ENCODE peak calls at places on chromosomes 2 and 18, in eight cellular contexts. U is prostate gland, Z is kidney epithelial cell, R is suprapubic skin, C is brain microvascular endothelial cell, M is astrocyte, N is Caco-2, A is GM23338. W is an unnamed sample. For H3K36me3, the result is how much of the 10 kb centered on the place peaks cover.

GRCh38 chr2:18396328-18396727 is 164.1 kb downstream of the RDH14 start:
- DNase-seq in U (no peak), Z (no peak), R (no peak), C (no peak), M (peak), N (no peak), A (no peak), W (no peak)

GRCh38 chr18:7633171-7633570 is 66.1 kb downstream of the PTPRM start:
- DNase-seq in U (no peak), Z (no peak), R (no peak), C (no peak), M (no peak), N (no peak), A (no peak), W (no peak)

GRCh38 chr2:86062043-86062442 is 43.6 kb downstream of the POLR1A start:
- DNase-seq in U (no peak), Z (peak), R (no peak), C (peak), M (peak), N (no peak), A (no peak), W (peak)

GRCh38 chr18:2848145-2848878 is 1.5 kb downstream of the EMILIN2 start:
- DNase-seq in U (no peak), Z (no peak), R (no peak), C (no peak), M (no peak), N (no peak), A (no peak), W (no peak)

GRCh38 chr2:102277202-102277700 is 34.1 kb upstream of the IL1RL1 start:
- DNase-seq in U (no peak), Z (no peak), R (no peak), C (no peak), M (no peak), N (no peak), A (no peak), W (no peak)

GRCh38 chr2:10427568-10427975 is 20.6 kb downstream of the ODC1 start:
- DNase-seq in U (no peak), Z (no peak), R (no peak), C (no peak), M (no peak), N (no peak), A (no peak), W (no peak)

GRCh38 chr2:73436019-73436418 is 50.4 kb downstream of the ALMS1 start:
- DNase-seq in U (no peak), Z (no peak), R (no peak), C (no peak), M (no peak), N (no peak), A (no peak), W (no peak)

GRCh38 chr2:69546646-69547045 is 96.9 kb downstream of the AAK1 start:
- DNase-seq in U (no peak), Z (no peak), R (no peak), C (no peak), M (no peak), N (no peak), A (no peak), W (no peak)

GRCh38 chr18:50674307-50674706 is 114.4 kb downstream of the MAPK4 start:
- DNase-seq in U (no peak), Z (no peak), R (no peak), C (no peak), M (no peak), N (no peak), A (no peak), W (no peak)

GRCh38 chr2:234512884-234513669 is 16.2 kb upstream of the ARL4C start:
- DNase-seq in U (no peak), Z (no peak), R (no peak), C (peak), M (peak), N (no peak), A (no peak), W (no peak)

GRCh38 chr2:3396920-3397559 is 17.5 kb downstream of the TRAPPC12 start:
- DNase-seq in U (no peak), Z (no peak), R (no peak), C (no peak), M (no peak), N (no peak), A (no peak), W (no peak)

GRCh38 chr2:7899241-7899640 is 782.6 kb upstream of the ID2 start:
- DNase-seq in U (no peak), Z (no peak), R (no peak), C (no peak), M (no peak), N (no peak), A (peak), W (no peak)

GRCh38 chr2:46539327-46540276 is 60.2 kb downstream of the TMEM247 start:
- DNase-seq in U (no peak), Z (no peak), R (no peak), C (no peak), M (no peak), N (no peak), A (no peak), W (peak)

GRCh38 chr2:72924353-72925240 is 7.3 kb downstream of the EMX1 start:
- DNase-seq in U (no peak), Z (no peak), R (no peak), C (no peak), M (no peak), N (no peak), A (peak), W (no peak)

GRCh38 chr2:219969508-219969907 is 342.1 kb downstream of the SLC4A3 start:
- DNase-seq in U (no peak), Z (no peak), R (no peak), C (no peak), M (peak), N (no peak), A (no peak), W (peak)

GRCh38 chr18:3985030-3985429 is 470.1 kb downstream of the DLGAP1 start:
- DNase-seq in U (no peak), Z (no peak), R (no peak), C (no peak), M (peak), N (no peak), A (no peak), W (peak)

GRCh38 chr18:55387139-55387984 is 200.6 kb downstream of the TCF4 start:
- DNase-seq in U (no peak), Z (no peak), R (no peak), C (no peak), M (peak), N (no peak), A (no peak), W (no peak)
- H3K36me3 ChIP-seq in U (under half), Z (under half), R (under half), C (under half), M (under half), N (under half), A (under half), W (under half)

GRCh38 chr2:117921520-117921919 is 92.3 kb downstream of the CCDC93 start:
- DNase-seq in U (no peak), Z (no peak), R (no peak), C (no peak), M (no peak), N (no peak), A (no peak), W (no peak)

GRCh38 chr2:117918608-117919007 is 95.3 kb downstream of the CCDC93 start:
- DNase-seq in U (no peak), Z (no peak), R (no peak), C (no peak), M (no peak), N (no peak), A (no peak), W (no peak)

DNA sequence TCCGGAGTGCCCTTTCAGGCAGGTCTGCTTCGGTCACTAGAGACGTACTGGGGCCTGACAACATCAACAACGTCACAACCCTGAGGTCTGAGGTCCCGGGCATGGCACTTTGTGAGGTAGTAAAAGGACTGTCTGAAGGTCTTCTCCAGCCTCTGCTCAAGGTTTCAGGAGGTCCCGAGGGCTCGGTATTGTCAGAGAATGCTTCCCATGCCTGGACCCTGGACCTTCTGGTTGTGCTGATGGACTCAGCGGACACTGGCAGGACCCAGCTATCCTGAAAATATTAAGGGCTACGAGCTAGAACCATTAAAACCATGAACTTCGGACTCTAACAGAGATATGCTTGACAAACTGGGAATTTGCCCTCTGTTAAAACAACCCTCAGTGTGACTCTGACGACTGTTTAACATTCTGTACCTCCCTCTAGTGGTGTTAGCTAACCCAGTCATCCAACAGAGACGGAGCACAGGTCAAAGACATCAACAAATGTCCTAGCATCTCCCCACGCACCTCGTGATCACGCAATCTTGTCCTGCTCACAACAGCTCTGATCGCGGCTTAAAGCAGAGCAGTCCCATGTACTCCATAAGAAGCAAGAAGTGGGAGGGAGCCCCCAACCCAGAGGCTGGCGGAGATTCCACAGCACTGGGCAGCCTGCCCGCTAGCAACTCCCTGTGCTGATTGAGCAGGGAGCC is 96.5 kb downstream of the CCDC93 start:
- DNase-seq in U (no peak), Z (no peak), R (no peak), C (no peak), M (no peak), N (peak), A (peak), W (peak)
- TF ChIP-seq CTCF in U (no peak), Z (peak), R (no peak), C (peak), M (peak), N (peak), A (peak), W (no peak)

DNA sequence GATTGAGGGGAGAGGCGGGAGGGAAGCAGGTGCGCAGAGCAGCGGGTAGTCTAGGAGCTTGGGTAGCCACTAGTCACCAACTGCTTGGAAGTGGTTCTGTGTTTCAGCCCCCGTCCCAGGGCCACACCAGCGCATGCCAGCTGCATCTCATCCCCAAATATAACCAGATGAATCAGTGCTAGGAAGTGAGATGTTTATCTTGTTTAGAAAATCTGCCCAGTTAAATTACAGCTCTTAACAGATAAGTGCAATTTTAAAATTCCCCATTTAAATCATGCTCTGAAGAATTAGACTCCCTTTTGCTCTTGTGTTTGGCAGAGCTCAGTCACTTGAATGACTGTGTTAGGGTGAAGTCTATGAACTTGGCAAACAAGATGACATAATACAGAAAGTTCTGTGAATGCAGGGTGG is 193.8 kb downstream of the SEPTIN10 start:
- DNase-seq in U (no peak), Z (no peak), R (no peak), C (no peak), M (peak), N (no peak), A (no peak), W (no peak)
- H3K36me3 ChIP-seq in U (under half), Z (under half), R (under half), C (under half), M (under half), N (under half), A (under half), W (under half)

DNA sequence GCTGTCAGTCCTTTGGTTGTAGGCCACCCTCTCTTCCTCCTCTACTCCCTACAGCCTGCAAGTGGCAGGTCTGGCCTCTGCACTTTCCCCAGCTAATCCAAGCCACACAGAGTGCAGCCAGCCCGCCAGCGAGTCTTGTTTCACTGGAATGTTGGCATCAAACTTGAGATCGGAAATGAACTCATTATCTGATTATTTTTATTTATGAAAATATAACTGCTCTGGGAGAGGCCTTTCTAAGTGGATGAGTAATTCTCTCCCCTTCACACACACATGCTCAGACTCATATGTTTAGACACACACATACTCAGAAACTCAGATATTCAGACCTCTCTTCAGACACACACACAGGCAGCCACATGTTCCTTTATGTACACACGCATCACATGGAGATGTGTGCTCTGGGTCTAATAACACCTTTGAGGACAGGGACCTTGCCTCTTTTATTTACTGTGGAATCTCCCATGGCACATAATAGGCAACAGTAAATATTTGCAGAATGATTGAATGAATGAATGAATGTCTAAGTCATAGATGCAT is 151.3 kb downstream of the ZFP36L2 start:
- DNase-seq in U (peak), Z (no peak), R (peak), C (peak), M (peak), N (no peak), A (no peak), W (peak)
- TF ChIP-seq CTCF in U (no peak), Z (no peak), R (no peak), C (peak), M (no peak), N (no peak), A (no peak), W (no peak)

DNA sequence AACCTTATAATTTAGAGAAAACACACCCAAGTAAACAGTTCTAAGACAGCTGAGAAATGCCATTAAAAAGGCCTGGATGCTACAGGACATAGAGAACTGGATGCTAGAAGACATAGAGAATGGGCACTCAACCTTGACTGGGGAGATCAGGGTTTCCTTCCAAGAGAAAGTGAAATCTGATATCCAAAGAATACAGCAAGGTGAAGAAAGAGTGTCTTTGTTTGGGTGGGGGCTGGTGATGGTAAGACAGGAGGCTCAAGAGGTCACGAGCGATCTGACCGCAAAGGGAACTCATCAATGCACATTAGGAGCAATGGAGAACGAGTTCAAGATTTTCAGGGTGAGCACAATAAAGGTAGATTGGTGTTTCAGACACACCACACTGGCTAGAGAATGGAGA is 31.6 kb downstream of the EPB41L3 start:
- DNase-seq in U (no peak), Z (no peak), R (no peak), C (no peak), M (no peak), N (no peak), A (peak), W (no peak)
- H3K36me3 ChIP-seq in U (under half), Z (under half), R (under half), C (under half), M (under half), N (under half), A (under half), W (under half)

W was measured in bronchial epithelial cell.